ENCODE peak calls at places on chromosomes 4 and X, in nine cellular contexts. One of them, this sample, is unnamed.

GRCh38 chr4:111717916-111718315 is 427.3 kb upstream of the FAM241A start:
- DNase-seq in LHCN-M2: no peak
- DNase-seq in activated T-cell treated with anti-CD3 and anti-CD28 coated beads, Interleukin-2, amount 50 U/mL, for 24 hours: no peak
- DNase-seq in NCI-H1436 treated with DMSO at 0.1 percent for 48 hours: no peak
- DNase-seq in AG08396: no peak
- DNase-seq in Daoy: no peak
- DNase-seq in spleen: no peak
- DNase-seq in A549: no peak
- DNase-seq in nucleus accumbens: no peak
- DNase-seq in this sample: no peak

GRCh38 chrX:154652311-154653047 is 900 bp downstream of the CTAG2 start:
- DNase-seq in LHCN-M2: no peak
- DNase-seq in spleen: peak; percentile 73
- DNase-seq in activated T-cell treated with anti-CD3 and anti-CD28 coated beads, Interleukin-2, amount 50 U/mL, for 24 hours: no peak
- DNase-seq in A549: no peak
- DNase-seq in AG08396: no peak
- DNase-seq in nucleus accumbens: no peak
- DNase-seq in NCI-H1436 treated with DMSO at 0.1 percent for 48 hours: no peak
- DNase-seq in Daoy: no peak
- DNase-seq in this sample: no peak

GRCh38 chr4:108043536-108043935 is 53.8 kb downstream of the HADH start:
- DNase-seq in nucleus accumbens: no peak
- DNase-seq in A549: no peak
- DNase-seq in Daoy: no peak
- DNase-seq in spleen: no peak
- DNase-seq in LHCN-M2: no peak
- DNase-seq in NCI-H1436 treated with DMSO at 0.1 percent for 48 hours: peak; percentile 13
- DNase-seq in AG08396: no peak
- DNase-seq in activated T-cell treated with anti-CD3 and anti-CD28 coated beads, Interleukin-2, amount 50 U/mL, for 24 hours: no peak
- DNase-seq in this sample: no peak

GRCh38 chrX:113287761-113288160 is 447.1 kb upstream of the AMOT start:
- DNase-seq in A549: no peak
- DNase-seq in LHCN-M2: no peak
- DNase-seq in activated T-cell treated with anti-CD3 and anti-CD28 coated beads, Interleukin-2, amount 50 U/mL, for 24 hours: no peak
- DNase-seq in spleen: no peak
- DNase-seq in Daoy: no peak
- DNase-seq in nucleus accumbens: no peak
- DNase-seq in AG08396: no peak
- DNase-seq in NCI-H1436 treated with DMSO at 0.1 percent for 48 hours: no peak
- DNase-seq in this sample: no peak

GRCh38 chr4:180923476-180923875 is 1319.7 kb upstream of the TENM3 start:
- DNase-seq in NCI-H1436 treated with DMSO at 0.1 percent for 48 hours: no peak
- DNase-seq in LHCN-M2: no peak
- DNase-seq in Daoy: peak; percentile 12
- DNase-seq in spleen: no peak
- DNase-seq in nucleus accumbens: no peak
- DNase-seq in AG08396: peak; percentile 32
- DNase-seq in A549: no peak
- DNase-seq in activated T-cell treated with anti-CD3 and anti-CD28 coated beads, Interleukin-2, amount 50 U/mL, for 24 hours: no peak
- DNase-seq in this sample: no peak

GRCh38 chr4:186297013-186297645 is 31.1 kb downstream of the F11 start:
- DNase-seq in NCI-H1436 treated with DMSO at 0.1 percent for 48 hours: no peak
- DNase-seq in activated T-cell treated with anti-CD3 and anti-CD28 coated beads, Interleukin-2, amount 50 U/mL, for 24 hours: no peak
- DNase-seq in A549: peak; percentile 54
- DNase-seq in nucleus accumbens: no peak
- DNase-seq in spleen: no peak
- DNase-seq in LHCN-M2: peak; percentile 51
- DNase-seq in AG08396: peak; percentile 75
- DNase-seq in Daoy: peak; percentile 8
- DNase-seq in this sample: peak; percentile 21

GRCh38 chrX:99301990-99302389 is 1108.1 kb downstream of the PCDH19 start:
- DNase-seq in AG08396: no peak
- DNase-seq in Daoy: no peak
- DNase-seq in spleen: no peak
- DNase-seq in activated T-cell treated with anti-CD3 and anti-CD28 coated beads, Interleukin-2, amount 50 U/mL, for 24 hours: no peak
- DNase-seq in nucleus accumbens: no peak
- DNase-seq in NCI-H1436 treated with DMSO at 0.1 percent for 48 hours: no peak
- DNase-seq in A549: peak; percentile 19
- DNase-seq in LHCN-M2: no peak
- DNase-seq in this sample: no peak

GRCh38 chr4:172813359-172813923 is 355.2 kb upstream of the GALNT7 start:
- DNase-seq in AG08396: no peak
- DNase-seq in spleen: no peak
- DNase-seq in activated T-cell treated with anti-CD3 and anti-CD28 coated beads, Interleukin-2, amount 50 U/mL, for 24 hours: no peak
- DNase-seq in Daoy: no peak
- DNase-seq in A549: no peak
- DNase-seq in nucleus accumbens: no peak
- DNase-seq in LHCN-M2: peak; percentile 26
- DNase-seq in NCI-H1436 treated with DMSO at 0.1 percent for 48 hours: no peak
- DNase-seq in this sample: no peak

GRCh38 chr4:149951501-149951900 is 126.7 kb upstream of the DCLK2 start:
- DNase-seq in activated T-cell treated with anti-CD3 and anti-CD28 coated beads, Interleukin-2, amount 50 U/mL, for 24 hours: no peak
- DNase-seq in Daoy: no peak
- DNase-seq in AG08396: no peak
- DNase-seq in nucleus accumbens: no peak
- DNase-seq in LHCN-M2: no peak
- DNase-seq in NCI-H1436 treated with DMSO at 0.1 percent for 48 hours: no peak
- DNase-seq in spleen: no peak
- DNase-seq in A549: no peak
- DNase-seq in this sample: no peak

GRCh38 chrX:29024813-29025342 is 437.6 kb downstream of the IL1RAPL1 start:
- DNase-seq in AG08396: no peak
- DNase-seq in nucleus accumbens: no peak
- DNase-seq in LHCN-M2: no peak
- DNase-seq in Daoy: no peak
- DNase-seq in activated T-cell treated with anti-CD3 and anti-CD28 coated beads, Interleukin-2, amount 50 U/mL, for 24 hours: no peak
- DNase-seq in spleen: no peak
- DNase-seq in NCI-H1436 treated with DMSO at 0.1 percent for 48 hours: no peak
- DNase-seq in A549: no peak
- DNase-seq in this sample: no peak

GRCh38 chrX:110755061-110755460 is 40.6 kb downstream of the CHRDL1 start:
- DNase-seq in activated T-cell treated with anti-CD3 and anti-CD28 coated beads, Interleukin-2, amount 50 U/mL, for 24 hours: no peak
- DNase-seq in AG08396: no peak
- DNase-seq in A549: no peak
- DNase-seq in spleen: no peak
- DNase-seq in nucleus accumbens: no peak
- DNase-seq in LHCN-M2: no peak
- DNase-seq in NCI-H1436 treated with DMSO at 0.1 percent for 48 hours: no peak
- DNase-seq in Daoy: no peak
- DNase-seq in this sample: no peak

GRCh38 chr4:60865238-60865637 is 334.9 kb upstream of the ADGRL3 start:
- DNase-seq in spleen: no peak
- DNase-seq in A549: no peak
- DNase-seq in Daoy: no peak
- DNase-seq in LHCN-M2: no peak
- DNase-seq in nucleus accumbens: no peak
- DNase-seq in activated T-cell treated with anti-CD3 and anti-CD28 coated beads, Interleukin-2, amount 50 U/mL, for 24 hours: no peak
- DNase-seq in AG08396: no peak
- DNase-seq in NCI-H1436 treated with DMSO at 0.1 percent for 48 hours: no peak
- DNase-seq in this sample: no peak

GRCh38 chr4:146442801-146443200 is 78.9 kb downstream of the SLC10A7 start:
- DNase-seq in A549: no peak
- DNase-seq in NCI-H1436 treated with DMSO at 0.1 percent for 48 hours: no peak
- DNase-seq in nucleus accumbens: no peak
- DNase-seq in LHCN-M2: peak; percentile 55
- DNase-seq in activated T-cell treated with anti-CD3 and anti-CD28 coated beads, Interleukin-2, amount 50 U/mL, for 24 hours: no peak
- DNase-seq in Daoy: peak; percentile 5
- DNase-seq in AG08396: peak; percentile 23
- DNase-seq in spleen: no peak
- DNase-seq in this sample: no peak

GRCh38 chrX:151722241-151722846 is 6.5 kb downstream of the FATE1 start:
- DNase-seq in AG08396: peak; percentile 42
- DNase-seq in nucleus accumbens: no peak
- DNase-seq in Daoy: peak; percentile 46
- DNase-seq in A549: peak; percentile 12
- DNase-seq in NCI-H1436 treated with DMSO at 0.1 percent for 48 hours: no peak
- DNase-seq in spleen: peak; percentile 68
- DNase-seq in LHCN-M2: no peak
- DNase-seq in activated T-cell treated with anti-CD3 and anti-CD28 coated beads, Interleukin-2, amount 50 U/mL, for 24 hours: no peak
- DNase-seq in this sample: no peak

GRCh38 chr4:71251266-71251665 is 87.6 kb upstream of the SLC4A4 start:
- DNase-seq in activated T-cell treated with anti-CD3 and anti-CD28 coated beads, Interleukin-2, amount 50 U/mL, for 24 hours: no peak
- DNase-seq in A549: no peak
- DNase-seq in spleen: no peak
- DNase-seq in Daoy: no peak
- DNase-seq in nucleus accumbens: no peak
- DNase-seq in AG08396: peak; percentile 44
- DNase-seq in LHCN-M2: peak; percentile 33
- DNase-seq in NCI-H1436 treated with DMSO at 0.1 percent for 48 hours: no peak
- DNase-seq in this sample: no peak

GRCh38 chrX:46649421-46650260 is 76.1 kb downstream of the CHST7 start:
- DNase-seq in A549: no peak
- DNase-seq in spleen: no peak
- DNase-seq in NCI-H1436 treated with DMSO at 0.1 percent for 48 hours: no peak
- DNase-seq in LHCN-M2: peak; percentile 78
- DNase-seq in Daoy: peak; percentile 9
- DNase-seq in AG08396: no peak
- DNase-seq in activated T-cell treated with anti-CD3 and anti-CD28 coated beads, Interleukin-2, amount 50 U/mL, for 24 hours: no peak
- DNase-seq in nucleus accumbens: no peak
- DNase-seq in this sample: peak; percentile 0

GRCh38 chrX:97639526-97639925 is 755.8 kb downstream of the RPA4 start:
- DNase-seq in Daoy: no peak
- DNase-seq in nucleus accumbens: no peak
- DNase-seq in LHCN-M2: no peak
- DNase-seq in A549: no peak
- DNase-seq in spleen: no peak
- DNase-seq in activated T-cell treated with anti-CD3 and anti-CD28 coated beads, Interleukin-2, amount 50 U/mL, for 24 hours: no peak
- DNase-seq in NCI-H1436 treated with DMSO at 0.1 percent for 48 hours: peak; percentile 27
- DNase-seq in AG08396: no peak
- DNase-seq in this sample: no peak

GRCh38 chrX:53723381-53723780 is 36.9 kb upstream of the HUWE1 start:
- DNase-seq in activated T-cell treated with anti-CD3 and anti-CD28 coated beads, Interleukin-2, amount 50 U/mL, for 24 hours: no peak
- DNase-seq in Daoy: no peak
- DNase-seq in AG08396: no peak
- DNase-seq in spleen: no peak
- DNase-seq in nucleus accumbens: no peak
- DNase-seq in NCI-H1436 treated with DMSO at 0.1 percent for 48 hours: no peak
- DNase-seq in A549: no peak
- DNase-seq in LHCN-M2: no peak
- DNase-seq in this sample: no peak

This sample was measured in C1 segment of cervical spinal cord.